ENCODE peak calls at places on chromosomes 5 and 9, in ten cellular contexts. One of them, this sample, is unnamed.

GRCh38 chr5:124512236-124512635 is 234.2 kb downstream of the ZNF608 start:
- DNase-seq in AG04450: no peak
- DNase-seq in breast epithelium: no peak
- DNase-seq in retinal pigment epithelial cell: no peak
- DNase-seq in MM.1S: no peak
- DNase-seq in dorsolateral prefrontal cortex: peak
- DNase-seq in left ventricle myocardium inferior: peak
- DNase-seq in tibial artery: peak
- DNase-seq in choroid plexus epithelial cell: no peak
- DNase-seq in fibroblast of lung: no peak
- DNase-seq in this sample: no peak

GRCh38 chr9:77833686-77834429 is 185.7 kb upstream of the GNA14 start:
- DNase-seq in fibroblast of lung: no peak
- DNase-seq in breast epithelium: no peak
- DNase-seq in AG04450: no peak
- DNase-seq in MM.1S: no peak
- DNase-seq in tibial artery: no peak
- DNase-seq in choroid plexus epithelial cell: no peak
- DNase-seq in left ventricle myocardium inferior: no peak
- DNase-seq in retinal pigment epithelial cell: no peak
- DNase-seq in dorsolateral prefrontal cortex: no peak
- DNase-seq in this sample: no peak

GRCh38 chr5:3075309-3075708 is 323.8 kb upstream of the IRX2 start:
- DNase-seq in choroid plexus epithelial cell: no peak
- DNase-seq in MM.1S: no peak
- DNase-seq in fibroblast of lung: no peak
- DNase-seq in AG04450: no peak
- DNase-seq in left ventricle myocardium inferior: no peak
- DNase-seq in retinal pigment epithelial cell: no peak
- DNase-seq in breast epithelium: no peak
- DNase-seq in dorsolateral prefrontal cortex: no peak
- DNase-seq in tibial artery: no peak
- DNase-seq in this sample: no peak

GRCh38 chr9:19471737-19472648 is 63.2 kb downstream of the ACER2 start:
- DNase-seq in tibial artery: peak
- DNase-seq in fibroblast of lung: peak
- DNase-seq in retinal pigment epithelial cell: no peak
- DNase-seq in breast epithelium: no peak
- DNase-seq in choroid plexus epithelial cell: peak
- DNase-seq in dorsolateral prefrontal cortex: peak
- DNase-seq in AG04450: no peak
- DNase-seq in left ventricle myocardium inferior: peak
- DNase-seq in MM.1S: peak
- DNase-seq in this sample: peak

GRCh38 chr5:61228691-61229280 is 66.5 kb upstream of the SMIM15 start:
- DNase-seq in fibroblast of lung: peak
- DNase-seq in AG04450: no peak
- DNase-seq in dorsolateral prefrontal cortex: peak
- DNase-seq in retinal pigment epithelial cell: no peak
- DNase-seq in left ventricle myocardium inferior: no peak
- DNase-seq in MM.1S: no peak
- DNase-seq in breast epithelium: no peak
- DNase-seq in tibial artery: no peak
- DNase-seq in choroid plexus epithelial cell: peak
- DNase-seq in this sample: peak

GRCh38 chr5:59115345-59115744 is 532.5 kb downstream of the RAB3C start:
- DNase-seq in tibial artery: no peak
- DNase-seq in MM.1S: no peak
- DNase-seq in dorsolateral prefrontal cortex: no peak
- DNase-seq in fibroblast of lung: peak
- DNase-seq in choroid plexus epithelial cell: peak
- DNase-seq in left ventricle myocardium inferior: no peak
- DNase-seq in retinal pigment epithelial cell: no peak
- DNase-seq in breast epithelium: no peak
- DNase-seq in AG04450: no peak
- DNase-seq in this sample: no peak

GRCh38 chr5:6837519-6838110 is 124.4 kb downstream of the TENT4A start:
- DNase-seq in breast epithelium: no peak
- DNase-seq in tibial artery: no peak
- DNase-seq in retinal pigment epithelial cell: no peak
- DNase-seq in MM.1S: no peak
- DNase-seq in fibroblast of lung: no peak
- DNase-seq in AG04450: no peak
- DNase-seq in dorsolateral prefrontal cortex: no peak
- DNase-seq in choroid plexus epithelial cell: peak
- DNase-seq in left ventricle myocardium inferior: no peak
- DNase-seq in this sample: no peak

GRCh38 chr5:73596705-73597328 is 29.2 kb upstream of the ARHGEF28 start:
- DNase-seq in MM.1S: peak
- DNase-seq in tibial artery: no peak
- DNase-seq in dorsolateral prefrontal cortex: no peak
- DNase-seq in choroid plexus epithelial cell: peak
- DNase-seq in retinal pigment epithelial cell: no peak
- DNase-seq in breast epithelium: no peak
- DNase-seq in AG04450: no peak
- DNase-seq in fibroblast of lung: peak
- DNase-seq in left ventricle myocardium inferior: no peak
- DNase-seq in this sample: no peak

GRCh38 chr9:123248630-123249029 is 19.8 kb downstream of the STRBP start:
- DNase-seq in AG04450: no peak
- DNase-seq in retinal pigment epithelial cell: no peak
- DNase-seq in choroid plexus epithelial cell: no peak
- DNase-seq in MM.1S: no peak
- DNase-seq in left ventricle myocardium inferior: no peak
- DNase-seq in breast epithelium: no peak
- DNase-seq in dorsolateral prefrontal cortex: no peak
- DNase-seq in fibroblast of lung: no peak
- DNase-seq in tibial artery: no peak
- DNase-seq in this sample: no peak
- TF ChIP-seq CTCF in AG04450: no peak
- TF ChIP-seq CTCF in retinal pigment epithelial cell: no peak
- TF ChIP-seq CTCF in choroid plexus epithelial cell: no peak
- TF ChIP-seq CTCF in MM.1S: no peak
- TF ChIP-seq CTCF in left ventricle myocardium inferior: no peak
- TF ChIP-seq CTCF in breast epithelium: no peak
- TF ChIP-seq CTCF in dorsolateral prefrontal cortex: no peak
- TF ChIP-seq CTCF in fibroblast of lung: no peak
- TF ChIP-seq CTCF in tibial artery: no peak
- TF ChIP-seq CTCF in this sample: no peak

DNA sequence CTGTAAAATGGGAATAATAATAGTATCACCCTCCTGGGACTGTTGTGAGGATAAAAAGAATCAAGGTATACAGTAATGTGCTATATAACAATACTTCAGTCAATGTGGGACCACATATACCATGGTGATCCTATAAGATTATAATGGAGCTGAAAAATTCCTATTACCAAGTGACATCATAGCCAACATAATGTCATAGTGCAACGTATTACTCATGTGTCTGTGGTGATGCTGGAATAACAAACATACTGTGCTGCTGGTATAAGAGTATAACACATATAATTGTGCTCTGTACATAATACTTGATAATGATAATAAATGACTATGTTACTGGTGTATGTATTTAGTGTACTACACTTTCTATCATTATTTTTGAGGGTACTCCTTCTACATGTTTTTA is 38.1 kb downstream of the LIFR start:
- DNase-seq in AG04450: no peak
- DNase-seq in retinal pigment epithelial cell: no peak
- DNase-seq in fibroblast of lung: peak
- DNase-seq in left ventricle myocardium inferior: no peak
- DNase-seq in dorsolateral prefrontal cortex: no peak
- DNase-seq in MM.1S: no peak
- DNase-seq in choroid plexus epithelial cell: no peak
- DNase-seq in breast epithelium: no peak
- DNase-seq in tibial artery: no peak
- DNase-seq in this sample: no peak
- H3K4me3 ChIP-seq in AG04450: no peak
- H3K4me3 ChIP-seq in retinal pigment epithelial cell: no peak
- H3K4me3 ChIP-seq in fibroblast of lung: no peak
- H3K4me3 ChIP-seq in left ventricle myocardium inferior: no peak
- H3K4me3 ChIP-seq in dorsolateral prefrontal cortex: no peak
- H3K4me3 ChIP-seq in MM.1S: no peak
- H3K4me3 ChIP-seq in choroid plexus epithelial cell: no peak
- H3K4me3 ChIP-seq in breast epithelium: no peak
- H3K4me3 ChIP-seq in tibial artery: no peak
- H3K4me3 ChIP-seq in this sample: no peak

DNA sequence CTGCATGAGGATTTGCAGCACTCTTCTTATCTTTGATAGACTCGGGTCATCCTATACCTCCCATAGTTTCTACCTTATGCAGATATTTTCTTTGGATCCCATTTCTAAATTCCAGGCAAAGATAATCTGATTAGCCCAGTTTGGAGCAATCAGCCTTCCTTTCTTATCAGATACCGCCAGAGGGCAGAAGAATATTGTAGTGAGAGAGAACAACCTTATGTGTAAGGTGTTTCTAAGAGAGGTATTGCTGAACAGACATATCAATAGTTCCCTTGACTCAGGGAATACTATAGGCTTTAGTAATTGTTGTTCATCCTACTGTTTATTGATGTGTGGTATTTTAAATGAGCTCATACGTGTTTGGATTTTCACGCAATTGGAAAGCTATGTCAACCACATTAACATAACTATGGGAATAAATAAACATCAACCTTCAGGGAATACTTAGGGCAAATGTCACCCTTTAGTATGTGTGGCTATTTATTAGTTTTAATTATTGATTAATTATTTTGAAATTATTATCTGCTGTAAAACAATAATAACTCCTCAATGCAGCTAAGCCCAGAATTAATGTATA is 1435.2 kb upstream of the CDH9 start:
- DNase-seq in left ventricle myocardium inferior: no peak
- DNase-seq in breast epithelium: no peak
- DNase-seq in MM.1S: peak
- DNase-seq in fibroblast of lung: peak
- DNase-seq in choroid plexus epithelial cell: peak
- DNase-seq in retinal pigment epithelial cell: no peak
- DNase-seq in AG04450: no peak
- DNase-seq in dorsolateral prefrontal cortex: no peak
- DNase-seq in tibial artery: no peak
- DNase-seq in this sample: no peak
- TF ChIP-seq CTCF in left ventricle myocardium inferior: no peak
- TF ChIP-seq CTCF in breast epithelium: no peak
- TF ChIP-seq CTCF in MM.1S: peak
- TF ChIP-seq CTCF in fibroblast of lung: no peak
- TF ChIP-seq CTCF in choroid plexus epithelial cell: peak
- TF ChIP-seq CTCF in retinal pigment epithelial cell: peak
- TF ChIP-seq CTCF in AG04450: no peak
- TF ChIP-seq CTCF in dorsolateral prefrontal cortex: no peak
- TF ChIP-seq CTCF in tibial artery: peak
- TF ChIP-seq CTCF in this sample: no peak

GRCh38 chr5:178115136-178115834 is 2.0 kb downstream of the N4BP3 start:
- DNase-seq in retinal pigment epithelial cell: no peak
- DNase-seq in AG04450: no peak
- DNase-seq in fibroblast of lung: no peak
- DNase-seq in tibial artery: no peak
- DNase-seq in MM.1S: no peak
- DNase-seq in choroid plexus epithelial cell: no peak
- DNase-seq in dorsolateral prefrontal cortex: no peak
- DNase-seq in left ventricle myocardium inferior: no peak
- DNase-seq in breast epithelium: no peak
- DNase-seq in this sample: no peak
- H3K4me3 ChIP-seq in retinal pigment epithelial cell: no peak
- H3K4me3 ChIP-seq in AG04450: no peak
- H3K4me3 ChIP-seq in fibroblast of lung: no peak
- H3K4me3 ChIP-seq in tibial artery: no peak
- H3K4me3 ChIP-seq in MM.1S: no peak
- H3K4me3 ChIP-seq in choroid plexus epithelial cell: no peak
- H3K4me3 ChIP-seq in dorsolateral prefrontal cortex: no peak
- H3K4me3 ChIP-seq in left ventricle myocardium inferior: peak
- H3K4me3 ChIP-seq in breast epithelium: peak
- H3K4me3 ChIP-seq in this sample: peak

GRCh38 chr5:141863569-141864178 is 14.5 kb downstream of the PCDH1 start:
- DNase-seq in breast epithelium: no peak
- DNase-seq in AG04450: no peak
- DNase-seq in left ventricle myocardium inferior: no peak
- DNase-seq in retinal pigment epithelial cell: no peak
- DNase-seq in dorsolateral prefrontal cortex: no peak
- DNase-seq in tibial artery: no peak
- DNase-seq in fibroblast of lung: no peak
- DNase-seq in MM.1S: no peak
- DNase-seq in choroid plexus epithelial cell: no peak
- DNase-seq in this sample: no peak
- TF ChIP-seq CTCF in breast epithelium: no peak
- TF ChIP-seq CTCF in AG04450: no peak
- TF ChIP-seq CTCF in left ventricle myocardium inferior: no peak
- TF ChIP-seq CTCF in retinal pigment epithelial cell: no peak
- TF ChIP-seq CTCF in dorsolateral prefrontal cortex: no peak
- TF ChIP-seq CTCF in tibial artery: no peak
- TF ChIP-seq CTCF in fibroblast of lung: no peak
- TF ChIP-seq CTCF in MM.1S: no peak
- TF ChIP-seq CTCF in choroid plexus epithelial cell: no peak
- TF ChIP-seq CTCF in this sample: no peak

GRCh38 chr9:137613259-137613658 is 5.5 kb upstream of the EHMT1 start:
- DNase-seq in left ventricle myocardium inferior: no peak
- DNase-seq in choroid plexus epithelial cell: no peak
- DNase-seq in MM.1S: no peak
- DNase-seq in retinal pigment epithelial cell: no peak
- DNase-seq in AG04450: no peak
- DNase-seq in breast epithelium: no peak
- DNase-seq in dorsolateral prefrontal cortex: no peak
- DNase-seq in fibroblast of lung: no peak
- DNase-seq in tibial artery: no peak
- DNase-seq in this sample: no peak

GRCh38 chr9:137610944-137611343 is 5.5 kb downstream of the ARRDC1 start:
- DNase-seq in dorsolateral prefrontal cortex: no peak
- DNase-seq in fibroblast of lung: no peak
- DNase-seq in left ventricle myocardium inferior: no peak
- DNase-seq in breast epithelium: no peak
- DNase-seq in MM.1S: no peak
- DNase-seq in AG04450: no peak
- DNase-seq in retinal pigment epithelial cell: no peak
- DNase-seq in tibial artery: no peak
- DNase-seq in choroid plexus epithelial cell: no peak
- DNase-seq in this sample: no peak

GRCh38 chr9:137613738-137614523 is 4.9 kb upstream of the EHMT1 start:
- DNase-seq in dorsolateral prefrontal cortex: no peak
- DNase-seq in MM.1S: no peak
- DNase-seq in AG04450: no peak
- DNase-seq in choroid plexus epithelial cell: no peak
- DNase-seq in breast epithelium: no peak
- DNase-seq in retinal pigment epithelial cell: no peak
- DNase-seq in left ventricle myocardium inferior: no peak
- DNase-seq in fibroblast of lung: no peak
- DNase-seq in tibial artery: no peak
- DNase-seq in this sample: no peak

GRCh38 chr9:137611623-137612609 is 6.4 kb downstream of the ARRDC1 start:
- DNase-seq in fibroblast of lung: peak
- DNase-seq in left ventricle myocardium inferior: no peak
- DNase-seq in AG04450: peak
- DNase-seq in MM.1S: no peak
- DNase-seq in breast epithelium: peak
- DNase-seq in tibial artery: no peak
- DNase-seq in dorsolateral prefrontal cortex: no peak
- DNase-seq in choroid plexus epithelial cell: peak
- DNase-seq in retinal pigment epithelial cell: peak
- DNase-seq in this sample: no peak

DNA sequence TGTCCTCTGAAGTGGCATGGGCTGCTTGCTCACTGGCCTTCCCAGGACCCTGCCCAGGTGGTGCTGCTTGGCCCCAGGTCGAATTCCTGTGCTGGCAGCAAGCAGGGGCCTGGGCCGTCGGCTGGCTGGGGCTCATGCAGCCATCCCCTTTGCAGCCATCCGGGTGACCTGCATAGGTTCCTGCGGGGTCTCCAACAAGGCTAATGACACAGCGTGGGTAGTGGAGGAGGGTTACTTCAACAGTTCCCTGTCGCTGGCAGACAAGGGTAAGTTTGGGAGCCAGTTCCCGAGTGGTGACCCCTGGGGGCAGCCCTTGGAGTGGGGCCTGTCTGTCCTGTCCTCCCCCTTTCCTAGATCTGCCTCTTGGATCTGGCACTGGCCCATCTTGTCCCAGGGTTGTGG is 6.1 kb upstream of the EHMT1 start:
- DNase-seq in dorsolateral prefrontal cortex: no peak
- DNase-seq in breast epithelium: no peak
- DNase-seq in fibroblast of lung: no peak
- DNase-seq in choroid plexus epithelial cell: no peak
- DNase-seq in MM.1S: no peak
- DNase-seq in retinal pigment epithelial cell: no peak
- DNase-seq in left ventricle myocardium inferior: no peak
- DNase-seq in AG04450: no peak
- DNase-seq in tibial artery: no peak
- DNase-seq in this sample: no peak
- H3K4me3 ChIP-seq in dorsolateral prefrontal cortex: no peak
- H3K4me3 ChIP-seq in breast epithelium: peak
- H3K4me3 ChIP-seq in fibroblast of lung: no peak
- H3K4me3 ChIP-seq in choroid plexus epithelial cell: no peak
- H3K4me3 ChIP-seq in MM.1S: no peak
- H3K4me3 ChIP-seq in retinal pigment epithelial cell: no peak
- H3K4me3 ChIP-seq in left ventricle myocardium inferior: no peak
- H3K4me3 ChIP-seq in AG04450: no peak
- H3K4me3 ChIP-seq in tibial artery: no peak
- H3K4me3 ChIP-seq in this sample: no peak

This sample was measured in GM06990.